ENCODE peak calls at places on chromosomes 2 and 18, in six cellular contexts. B, O, A, G, I and H are unnamed samples.

GRCh38 chr18:63981719-63982118 is 11.8 kb downstream of the SERPINB8 start:
- DNase-seq in B (no peak), O (no peak), A (no peak), G (no peak), I (no peak), H (no peak)

GRCh38 chr2:85648619-85649018 is 19.4 kb downstream of the SFTPB start:
- DNase-seq in B (no peak), O (no peak), A (no peak), G (no peak), I (peak; percentile 84), H (no peak)

GRCh38 chr18:78448106-78448505 is 531.5 kb upstream of the SALL3 start:
- DNase-seq in B (no peak), O (no peak), A (no peak), G (no peak), I (no peak), H (no peak)

GRCh38 chr18:37783771-37784170 is 218.2 kb upstream of the CELF4 start:
- DNase-seq in B (no peak), O (no peak), A (no peak), G (no peak), I (no peak), H (no peak)

GRCh38 chr18:1392865-1393734 is 488.4 kb downstream of the ADCYAP1 start:
- DNase-seq in B (no peak), O (no peak), A (no peak), G (no peak), I (no peak), H (no peak)

GRCh38 chr2:114714316-114714715 is 271.9 kb downstream of the DPP10 start:
- DNase-seq in B (no peak), O (no peak), A (no peak), G (no peak), I (no peak), H (no peak)

GRCh38 chr2:234308814-234309195 is 188.1 kb downstream of the ARL4C start:
- DNase-seq in B (no peak), O (peak; percentile 42), A (no peak), G (peak; percentile 86), I (peak; percentile 61), H (peak; percentile 52)

GRCh38 chr18:48975817-48976649 is 25.3 kb upstream of the SMAD7 start:
- DNase-seq in B (no peak), O (peak; percentile 93), A (peak; percentile 79), G (no peak), I (peak; percentile 38), H (peak; percentile 83)

GRCh38 chr18:5294113-5294617 is 1.4 kb downstream of the ZBTB14 start:
- DNase-seq in B (no peak), O (no peak), A (peak; percentile 70), G (peak; percentile 89), I (peak; percentile 10), H (peak; percentile 34)

GRCh38 chr2:107218208-107218607 is 332.2 kb upstream of the ST6GAL2 start:
- DNase-seq in B (no peak), O (no peak), A (no peak), G (no peak), I (no peak), H (no peak)

GRCh38 chr2:241770185-241770935 is 6.3 kb upstream of the GAL3ST2 start:
- DNase-seq in B (no peak), O (peak; percentile 35), A (no peak), G (peak; percentile 83), I (no peak), H (peak; percentile 15)

GRCh38 chr2:196182439-196183171 is 11.2 kb upstream of the STK17B start:
- DNase-seq in B (no peak), O (peak; percentile 47), A (no peak), G (no peak), I (no peak), H (peak; percentile 55)

GRCh38 chr2:103166406-103167324 is 404.8 kb downstream of the TMEM182 start:
- DNase-seq in B (no peak), O (no peak), A (no peak), G (no peak), I (no peak), H (no peak)

GRCh38 chr2:221501210-221501882 is 70.8 kb downstream of the EPHA4 start:
- DNase-seq in B (no peak), O (no peak), A (no peak), G (no peak), I (peak; percentile 65), H (no peak)

GRCh38 chr2:165745916-165746315 is 48.1 kb downstream of the GALNT3 start:
- DNase-seq in B (no peak), O (no peak), A (peak; percentile 59), G (no peak), I (peak; percentile 29), H (no peak)

GRCh38 chr2:8575011-8575750 is 106.7 kb upstream of the ID2 start:
- DNase-seq in B (no peak), O (no peak), A (no peak), G (peak; percentile 85), I (no peak), H (peak; percentile 48)

GRCh38 chr2:224369028-224369632 is 32.8 kb downstream of the FAM124B start:
- DNase-seq in B (no peak), O (peak; percentile 44), A (no peak), G (no peak), I (peak; percentile 68), H (peak; percentile 37)

GRCh38 chr18:67265464-67266245 is 250.9 kb downstream of the DSEL start:
- DNase-seq in B (no peak), O (no peak), A (no peak), G (no peak), I (peak; percentile 84), H (no peak)

GRCh38 chr2:7031424-7032245 is 114.4 kb downstream of the RNF144A start:
- DNase-seq in B (no peak), O (no peak), A (peak; percentile 91), G (peak; percentile 90), I (peak; percentile 92), H (no peak)

GRCh38 chr2:216693414-216694100 is 1.8 kb downstream of the IGFBP5 start:
- DNase-seq in B (no peak), O (no peak), A (no peak), G (no peak), I (no peak), H (no peak)

GRCh38 chr2:112021269-112021668 is 33.8 kb upstream of the TMEM87B start:
- DNase-seq in B (no peak), O (no peak), A (no peak), G (no peak), I (no peak), H (no peak)

GRCh38 chr18:63316612-63317555 is 2.7 kb downstream of the BCL2 start:
- DNase-seq in B (no peak), O (peak; percentile 51), A (no peak), G (no peak), I (no peak), H (no peak)

GRCh38 chr2:224372624-224373023 is 29.3 kb downstream of the FAM124B start:
- DNase-seq in B (no peak), O (no peak), A (no peak), G (no peak), I (no peak), H (no peak)

DNA sequence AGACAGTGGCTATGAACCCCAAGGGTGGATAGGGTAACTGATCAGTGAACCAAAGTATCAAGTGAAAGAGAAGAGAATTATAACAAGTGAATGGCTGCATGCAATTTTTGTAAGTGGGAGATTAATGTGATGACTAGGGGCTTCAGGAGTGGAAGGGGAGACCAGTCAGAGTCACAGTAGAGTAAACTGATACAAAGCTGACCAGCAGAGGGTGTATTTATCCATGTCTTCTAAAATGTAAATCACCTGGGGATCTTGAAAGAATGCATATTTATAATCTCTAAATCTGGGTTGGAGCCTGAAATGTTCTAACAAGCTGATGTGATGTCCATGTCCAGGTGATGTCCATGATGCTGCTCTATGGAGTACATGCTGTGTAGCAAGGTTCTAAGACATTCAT is 1351.3 kb upstream of the CHAC2 start:
- DNase-seq in B (no peak), O (no peak), A (no peak), G (no peak), I (peak; percentile 61), H (no peak)
- TF ChIP-seq CTCF in B (no peak), O (no peak), A (no peak), G (no peak), I (peak; percentile 51), H (no peak)

DNA sequence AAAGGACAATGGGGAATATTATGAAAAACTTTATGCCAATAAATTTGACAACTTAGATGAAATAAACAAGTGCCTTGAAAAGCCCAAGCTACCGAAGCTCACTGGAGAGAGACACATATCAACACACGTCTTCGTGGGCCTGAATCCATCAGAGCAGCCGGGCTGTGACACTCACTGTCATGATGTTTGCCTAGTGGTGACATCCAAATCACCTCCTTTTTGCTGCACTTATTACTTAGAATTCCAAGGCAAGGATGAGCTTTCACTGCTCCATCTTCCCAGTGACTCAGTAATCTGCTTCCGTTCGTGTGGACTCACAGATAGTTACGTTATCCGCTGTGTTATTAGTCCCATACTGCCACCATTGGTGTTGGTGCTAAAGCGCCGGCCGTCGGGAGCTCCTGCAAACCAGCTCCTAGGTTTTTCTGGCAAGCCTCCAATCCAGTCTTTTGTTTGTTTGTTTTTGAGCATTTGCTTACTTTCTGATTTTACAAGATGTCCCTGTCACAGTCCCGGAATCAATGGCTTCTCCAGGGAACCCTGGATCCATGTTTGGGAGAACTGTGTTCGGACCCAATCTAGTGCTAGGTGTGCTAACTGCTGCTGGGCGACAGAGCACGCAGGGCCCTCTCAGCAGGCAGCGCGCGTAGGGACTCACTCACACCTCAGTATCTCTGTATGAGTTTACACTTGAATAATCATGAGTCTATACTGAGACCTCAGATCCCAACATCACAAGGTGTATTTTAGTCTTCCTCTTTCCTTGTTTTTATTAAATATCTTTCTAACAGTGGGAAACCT is 42.7 kb downstream of the HDAC4 start:
- DNase-seq in B (no peak), O (no peak), A (no peak), G (peak; percentile 86), I (peak; percentile 66), H (no peak)
- TF ChIP-seq CTCF in B (no peak), O (no peak), A (no peak), G (no peak), I (peak; percentile 30), H (no peak)

GRCh38 chr18:77423468-77423867 is 173.8 kb downstream of the GALR1 start:
- DNase-seq in B (no peak), O (no peak), A (no peak), G (no peak), I (no peak), H (no peak)

GRCh38 chr18:77422974-77423373 is 173.3 kb downstream of the GALR1 start:
- DNase-seq in B (no peak), O (no peak), A (no peak), G (no peak), I (peak; percentile 13), H (no peak)
- TF ChIP-seq CTCF in B (no peak), O (no peak), A (no peak), G (no peak), I (peak; percentile 41), H (no peak)

GRCh38 chr2:142602418-142602989 is 275.0 kb upstream of the KYNU start:
- DNase-seq in B (no peak), O (no peak), A (no peak), G (no peak), I (no peak), H (no peak)

GRCh38 chr2:142601794-142602193 is 275.7 kb upstream of the KYNU start:
- DNase-seq in B (no peak), O (no peak), A (no peak), G (no peak), I (no peak), H (no peak)

GRCh38 chr2:142599504-142599903 is 278.0 kb upstream of the KYNU start:
- DNase-seq in B (no peak), O (no peak), A (no peak), G (no peak), I (no peak), H (no peak)

DNA sequence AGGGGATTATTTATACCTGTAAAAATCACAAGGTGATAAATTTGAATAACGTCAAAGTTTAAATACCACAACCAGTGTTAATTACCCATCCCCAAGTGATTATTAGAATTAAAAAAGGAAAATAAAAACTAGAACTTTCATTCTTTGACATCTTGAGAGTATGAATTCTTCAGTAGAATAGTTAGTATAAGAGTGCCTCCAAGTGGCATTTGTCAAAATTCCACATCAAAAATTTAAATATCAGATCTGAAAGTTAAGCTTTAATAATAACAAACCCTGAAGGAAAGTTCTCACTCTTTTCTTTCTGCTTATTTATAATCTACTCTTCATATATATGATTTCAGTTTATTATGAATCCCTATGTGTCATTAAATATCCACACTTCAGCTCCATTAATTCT is 273.7 kb upstream of the KYNU start:
- DNase-seq in B (no peak), O (no peak), A (no peak), G (no peak), I (peak; percentile 50), H (no peak)
- TF ChIP-seq CTCF in B (no peak), O (no peak), A (no peak), G (no peak), I (peak; percentile 51), H (no peak)